ENCODE peak calls at places on chromosome 16, in five cellular contexts. A, O, P, Y and B are unnamed samples.

GRCh38 chr16:84193480-84193879 is 2.5 kb downstream of the ADAD2 start:
- DNase-seq in A (no peak), O (no peak), P (no peak), Y (no peak), B (no peak)

GRCh38 chr16:47916266-47916665 is 239.5 kb downstream of the ABCC12 start:
- DNase-seq in P (no peak), Y (no peak), O (no peak), A (no peak), B (no peak)

GRCh38 chr16:68951991-68952877 is 108.9 kb downstream of the TANGO6 start:
- DNase-seq in P (no peak), Y (no peak), O (no peak), A (no peak), B (no peak)

GRCh38 chr16:53881371-53881770 is 177.4 kb downstream of the FTO start:
- DNase-seq in P (no peak), O (no peak), Y (no peak), A (no peak), B (peak)

GRCh38 chr16:20798364-20798763 is 7.9 kb downstream of the ERI2 start:
- DNase-seq in Y (no peak), A (no peak), P (no peak), O (no peak), B (no peak)

GRCh38 chr16:23317266-23317661 is 15.2 kb downstream of the SCNN1B start:
- DNase-seq in A (no peak), O (no peak), P (peak), Y (no peak), B (no peak)

GRCh38 chr16:61228371-61228770 is 807.9 kb downstream of the CDH8 start:
- DNase-seq in P (no peak), A (no peak), Y (no peak), O (no peak), B (no peak)

GRCh38 chr16:68857479-68857878 is 14.1 kb downstream of the TANGO6 start:
- DNase-seq in O (no peak), Y (no peak), A (no peak), P (no peak), B (no peak)

GRCh38 chr16:85550422-85551318 is 62.5 kb upstream of the GSE1 start:
- DNase-seq in Y (no peak), P (no peak), O (no peak), A (no peak), B (no peak)
- TF ChIP-seq POLR2A in Y (no peak), P (no peak), O (no peak), A (no peak), B (no peak)

GRCh38 chr16:79839851-79840321 is 239.3 kb upstream of the MAF start:
- DNase-seq in O (no peak), Y (peak), A (no peak), P (peak), B (no peak)
- TF ChIP-seq POLR2A in O (no peak), Y (no peak), A (no peak), P (no peak), B (no peak)

GRCh38 chr16:3728424-3729160 is 11.3 kb upstream of the TRAP1 start:
- DNase-seq in O (no peak), Y (no peak), P (no peak), A (no peak), B (no peak)

GRCh38 chr16:3730161-3731125 is 13.1 kb upstream of the TRAP1 start:
- DNase-seq in P (no peak), A (no peak), Y (no peak), O (no peak), B (no peak)

GRCh38 chr16:3729161-3730112 is 12.1 kb upstream of the TRAP1 start:
- DNase-seq in A (no peak), O (no peak), P (no peak), Y (no peak), B (no peak)

GRCh38 chr16:3732171-3732570 is 14.8 kb upstream of the TRAP1 start:
- DNase-seq in Y (no peak), A (no peak), O (no peak), P (peak), B (no peak)

DNA sequence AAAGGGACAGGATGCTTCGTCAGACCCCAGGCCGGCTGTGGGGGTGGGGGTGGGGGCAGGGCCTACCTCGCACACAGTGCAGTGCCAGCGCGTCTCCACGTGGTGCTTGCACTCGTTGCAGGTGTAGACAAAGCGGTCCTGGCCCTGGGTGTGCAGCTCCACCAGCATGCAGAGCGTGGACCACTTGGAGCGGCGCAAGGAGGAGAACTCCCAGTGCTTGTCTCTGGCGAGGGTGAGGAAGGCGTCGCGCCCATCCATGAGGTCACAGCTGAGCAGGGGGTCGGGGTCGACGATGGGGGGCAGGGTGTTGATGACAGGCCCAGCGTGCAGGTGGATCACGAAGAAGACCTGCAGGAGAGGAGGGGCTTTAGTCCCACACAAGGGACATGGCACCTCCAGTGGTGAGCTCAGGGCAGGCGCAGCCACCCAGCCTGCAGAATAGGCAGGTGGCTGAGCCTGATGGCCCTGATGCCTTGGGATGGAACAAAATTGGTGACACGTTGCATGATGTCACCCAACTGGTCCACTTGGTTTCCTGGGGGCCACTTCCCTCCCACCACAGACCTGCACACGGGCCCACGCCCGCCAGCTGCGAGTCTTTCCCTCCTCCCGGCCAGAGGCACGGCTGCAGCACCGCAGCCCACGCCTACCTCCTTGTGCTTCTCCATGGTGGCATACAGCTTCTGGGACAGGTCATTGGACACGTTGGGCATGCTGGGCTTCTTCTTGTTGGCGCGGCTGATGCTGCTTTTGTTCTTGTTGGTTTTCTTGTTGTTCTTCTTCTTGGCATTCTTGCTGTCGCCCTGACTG is 14.0 kb upstream of the TRAP1 start:
- DNase-seq in P (peak), Y (no peak), O (no peak), A (no peak), B (no peak)
- TF ChIP-seq POLR2A in P (no peak), Y (no peak), O (no peak), A (no peak), B (no peak)

GRCh38 chr16:73057369-73058210 is 9.7 kb upstream of the ZFHX3 start:
- DNase-seq in Y (no peak), A (no peak), O (peak), P (no peak), B (peak)
- TF ChIP-seq POLR2A in Y (no peak), A (peak), O (peak), P (no peak), B (no peak)

GRCh38 chr16:86823895-86824671 is 245.7 kb downstream of the FOXL1 start:
- DNase-seq in Y (no peak), O (no peak), A (no peak), P (no peak), B (no peak)
- TF ChIP-seq POLR2A in Y (no peak), O (no peak), A (no peak), P (no peak), B (no peak)

GRCh38 chr16:1981972-1982574 is 804 bp upstream of the NOXO1 start:
- DNase-seq in P (no peak), A (no peak), Y (no peak), O (no peak), B (no peak)

GRCh38 chr16:1981398-1981836 is at the start of gene NOXO1:
- DNase-seq in Y (no peak), A (no peak), O (no peak), P (no peak), B (no peak)

GRCh38 chr16:1979271-1980025 is 1.8 kb downstream of the NOXO1 start:
- DNase-seq in O (no peak), A (no peak), P (no peak), Y (no peak), B (no peak)

GRCh38 chr16:1980026-1980769 is 1.1 kb downstream of the NOXO1 start:
- DNase-seq in P (no peak), Y (no peak), A (no peak), O (no peak), B (no peak)

DNA sequence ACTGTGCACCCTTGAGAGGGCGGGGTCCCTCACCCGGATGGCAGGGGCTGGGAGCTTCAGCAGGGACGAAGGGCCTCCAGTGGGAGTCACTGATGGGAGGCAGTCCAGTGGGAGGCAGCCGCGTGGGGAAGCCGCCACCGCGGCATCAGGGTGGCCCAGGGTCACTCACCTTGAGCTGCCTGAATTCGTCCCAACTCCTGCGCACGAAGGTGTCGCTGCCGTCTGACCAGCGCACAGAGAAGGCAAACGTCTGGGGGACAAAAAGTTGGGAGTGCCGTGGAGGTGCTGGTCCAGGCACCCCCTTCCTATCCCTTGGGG is 540 bp downstream of the NOXO1 start:
- DNase-seq in Y (no peak), P (no peak), A (no peak), O (no peak), B (no peak)
- TF ChIP-seq POLR2A in Y (no peak), P (no peak), A (no peak), O (no peak), B (no peak)

GRCh38 chr16:30434852-30435251 is 5.0 kb upstream of the DCTPP1 start:
- DNase-seq in Y (no peak), P (no peak), O (no peak), A (no peak), B (no peak)
- TF ChIP-seq POLR2A in Y (no peak), P (no peak), O (no peak), A (no peak), B (no peak)

GRCh38 chr16:3149630-3150345 is 15.0 kb downstream of the ZNF213 start:
- DNase-seq in O (peak), Y (peak), A (no peak), P (peak), B (peak)
- TF ChIP-seq POLR2A in O (no peak), Y (no peak), A (no peak), P (no peak), B (peak)

GRCh38 chr16:2451851-2452320 is 8.0 kb upstream of the TEDC2 start:
- DNase-seq in P (no peak), Y (no peak), O (no peak), A (no peak), B (no peak)

GRCh38 chr16:2455081-2455845 is 4.6 kb upstream of the TEDC2 start:
- DNase-seq in O (no peak), A (no peak), P (no peak), Y (no peak), B (no peak)

GRCh38 chr16:2450535-2450934 is 9.4 kb upstream of the TEDC2 start:
- DNase-seq in O (no peak), A (no peak), Y (no peak), P (no peak), B (no peak)

GRCh38 chr16:2450975-2451381 is 8.9 kb upstream of the TEDC2 start:
- DNase-seq in A (no peak), Y (no peak), P (no peak), O (no peak), B (no peak)

DNA sequence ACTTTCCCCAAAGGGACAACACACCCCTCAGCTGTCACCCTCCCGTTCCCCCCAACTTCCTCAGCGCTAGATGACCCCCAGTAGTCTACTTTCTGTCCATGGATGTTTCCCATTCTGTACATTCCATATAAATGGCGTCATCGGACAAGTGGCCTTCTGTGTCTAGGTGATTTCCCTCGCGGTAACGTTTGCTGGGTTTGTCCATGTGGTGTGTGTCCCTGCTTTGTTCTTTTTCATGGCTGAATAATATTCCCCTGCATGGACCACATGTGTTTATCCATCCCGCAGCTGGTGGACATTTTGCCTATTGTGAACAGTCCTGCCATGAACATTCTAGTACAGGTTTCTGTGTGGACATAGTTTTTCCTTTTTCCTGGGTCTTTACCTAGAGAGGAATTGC is 7.3 kb upstream of the TEDC2 start:
- DNase-seq in P (no peak), A (no peak), O (no peak), Y (no peak), B (no peak)
- TF ChIP-seq POLR2A in P (no peak), A (no peak), O (no peak), Y (no peak), B (no peak)